ENCODE peak calls at places on chromosome 5, in five cellular contexts. I, T, X, Z and G are unnamed samples.

GRCh38 chr5:171703116-171703515 is 82.5 kb upstream of the SMIM23 start:
- DNase-seq in I (peak), T (no peak), X (no peak), Z (no peak), G (no peak)

GRCh38 chr5:39850291-39850690 is 425.5 kb upstream of the DAB2 start:
- DNase-seq in I (no peak), T (no peak), X (no peak), Z (no peak), G (no peak)

GRCh38 chr5:18281947-18282557 is 647.8 kb downstream of the TAF11L14 start:
- DNase-seq in I (no peak), T (peak), X (peak), Z (no peak), G (peak)

GRCh38 chr5:158928405-158928804 is 171.3 kb downstream of the EBF1 start:
- DNase-seq in I (no peak), T (no peak), X (no peak), Z (no peak), G (no peak)

GRCh38 chr5:90119531-90119940 is 290.0 kb downstream of the CETN3 start:
- DNase-seq in I (no peak), T (no peak), X (no peak), Z (no peak), G (peak)

GRCh38 chr5:7827602-7828001 is 23.3 kb downstream of the CFAP90 start:
- DNase-seq in I (no peak), T (no peak), X (no peak), Z (no peak), G (no peak)

GRCh38 chr5:79971156-79971555 is 19.9 kb downstream of the MTX3 start:
- DNase-seq in I (no peak), T (no peak), X (peak), Z (no peak), G (peak)

GRCh38 chr5:170631471-170632195 is 127.8 kb downstream of the KCNIP1 start:
- DNase-seq in I (peak), T (no peak), X (no peak), Z (no peak), G (no peak)

GRCh38 chr5:141808857-141809256 is 69.4 kb downstream of the PCDH1 start:
- DNase-seq in I (no peak), T (no peak), X (no peak), Z (no peak), G (no peak)

GRCh38 chr5:53333160-53333559 is 147.3 kb upstream of the FST start:
- DNase-seq in I (no peak), T (no peak), X (no peak), Z (no peak), G (no peak)

GRCh38 chr5:31347558-31347905 is 154.0 kb downstream of the CDH6 start:
- DNase-seq in I (no peak), T (no peak), X (no peak), Z (no peak), G (no peak)

GRCh38 chr5:32331927-32332274 is 19.2 kb upstream of the MTMR12 start:
- DNase-seq in I (no peak), T (no peak), X (no peak), Z (no peak), G (no peak)

GRCh38 chr5:122151640-122152039 is 22.3 kb downstream of the ZNF474 start:
- DNase-seq in I (no peak), T (no peak), X (no peak), Z (no peak), G (peak)

GRCh38 chr5:116766470-116766947 is 191.9 kb upstream of the SEMA6A start:
- DNase-seq in I (peak), T (no peak), X (no peak), Z (no peak), G (peak)

GRCh38 chr5:150579462-150580400 is 60.7 kb upstream of the SYNPO start:
- DNase-seq in I (no peak), T (no peak), X (no peak), Z (no peak), G (peak)

GRCh38 chr5:164680812-164681211 is 1175.4 kb downstream of the MAT2B start:
- DNase-seq in I (no peak), T (no peak), X (no peak), Z (no peak), G (no peak)